ENCODE peak calls at places on chromosome 16, in nine cellular contexts. I is right lobe of liver; Z is CD8-positive, alpha-beta T cell; Q is thoracic aorta; R is left ventricle myocardium inferior; B is OCI-LY7; W is lung; M is A549; T is mucosa of descending colon. C is an unnamed sample. For H3K4me1, the result is how much of the 10 kb centered on the place peaks cover.

GRCh38 chr16:30805056-30805369 is 18.0 kb upstream of the ZNF629 start:
- DNase-seq in I (no peak), Z (no peak), Q (no peak), R (no peak), B (no peak), W (no peak), M (no peak), T (no peak), C (no peak)

GRCh38 chr16:65548470-65548869 is 426.6 kb upstream of the CDH11 start:
- DNase-seq in I (no peak), Z (no peak), Q (no peak), R (no peak), B (no peak), W (no peak), M (no peak), T (no peak), C (no peak)

GRCh38 chr16:27431773-27432599 is 30.0 kb downstream of the IL21R start:
- DNase-seq in I (no peak), Z (no peak), Q (no peak), R (no peak), B (no peak), W (peak), M (no peak), T (no peak), C (no peak)

GRCh38 chr16:14427371-14427948 is 202.6 kb downstream of the PARN start:
- DNase-seq in I (no peak), Z (no peak), Q (no peak), R (no peak), B (no peak), W (no peak), M (no peak), T (no peak), C (no peak)

GRCh38 chr16:85574672-85575475 is 38.2 kb upstream of the GSE1 start:
- DNase-seq in I (no peak), Z (no peak), Q (no peak), R (no peak), B (no peak), W (no peak), M (no peak), T (no peak), C (no peak)

GRCh38 chr16:83307206-83307990 is 500.4 kb upstream of the HSBP1 start:
- DNase-seq in I (no peak), Z (no peak), Q (no peak), R (no peak), B (no peak), W (no peak), M (no peak), T (no peak), C (no peak)

GRCh38 chr16:63613701-63614100 is 1508.2 kb downstream of the CDH11 start:
- DNase-seq in I (no peak), Z (no peak), Q (no peak), R (no peak), B (no peak), W (no peak), M (peak), T (no peak), C (no peak)

GRCh38 chr16:67101683-67102082 is 8.1 kb upstream of the PHAF1 start:
- DNase-seq in I (no peak), Z (no peak), Q (no peak), R (no peak), B (no peak), W (no peak), M (no peak), T (no peak), C (no peak)

GRCh38 chr16:35776-36305 is 17.6 kb downstream of the POLR3K start:
- DNase-seq in I (no peak), Z (no peak), Q (no peak), R (no peak), B (no peak), W (no peak), M (no peak), T (no peak), C (no peak)

GRCh38 chr16:50673496-50674275 is 7.4 kb downstream of the SNX20 start:
- DNase-seq in I (no peak), Z (no peak), Q (no peak), R (no peak), B (no peak), W (no peak), M (no peak), T (peak), C (no peak)

GRCh38 chr16:85330694-85331188 is 218.5 kb upstream of the CIBAR2 start:
- DNase-seq in I (no peak), Z (no peak), Q (no peak), R (no peak), B (peak), W (no peak), M (peak), T (no peak), C (no peak)

GRCh38 chr16:57061084-57061905 is 31.1 kb upstream of the CPNE2 start:
- DNase-seq in I (peak), Z (no peak), Q (peak), R (peak), B (no peak), W (peak), M (no peak), T (peak), C (peak)
- H3K4me3 ChIP-seq in I (no peak), Z (no peak), Q (peak), R (peak), B (no peak), W (no peak), M (no peak), T (no peak), C (no peak)

GRCh38 chr16:73058616-73059409 is 10.9 kb upstream of the ZFHX3 start:
- DNase-seq in I (peak), Z (no peak), Q (no peak), R (peak), B (peak), W (no peak), M (no peak), T (peak), C (peak)

GRCh38 chr16:73058221-73058615 is 10.3 kb upstream of the ZFHX3 start:
- DNase-seq in I (peak), Z (no peak), Q (no peak), R (peak), B (peak), W (no peak), M (no peak), T (no peak), C (peak)

GRCh38 chr16:73057369-73058210 is 9.7 kb upstream of the ZFHX3 start:
- DNase-seq in I (peak), Z (no peak), Q (no peak), R (peak), B (peak), W (no peak), M (no peak), T (no peak), C (no peak)

GRCh38 chr16:73056383-73056782 is 8.5 kb upstream of the ZFHX3 start:
- DNase-seq in I (no peak), Z (no peak), Q (no peak), R (no peak), B (no peak), W (no peak), M (no peak), T (no peak), C (no peak)

DNA sequence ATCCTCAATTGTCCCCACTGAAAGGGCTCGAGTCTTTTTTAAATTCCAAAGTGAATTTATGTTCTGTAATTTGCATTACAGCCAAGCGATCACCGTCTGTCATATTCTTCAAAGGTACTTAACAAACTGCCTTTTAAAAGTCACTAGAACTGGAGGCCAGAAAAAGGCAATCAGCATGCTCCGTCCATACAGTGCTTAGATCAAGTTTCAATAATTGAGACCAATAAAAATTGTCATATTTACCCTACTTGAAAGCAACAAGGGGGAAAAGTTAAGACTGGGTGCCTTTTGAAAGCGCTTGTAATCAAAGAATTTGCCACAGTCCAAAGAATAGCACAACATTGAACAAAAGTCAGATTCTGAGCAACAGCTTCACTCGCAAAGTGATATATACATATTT is 9.0 kb upstream of the ZFHX3 start:
- DNase-seq in I (no peak), Z (no peak), Q (no peak), R (no peak), B (no peak), W (no peak), M (no peak), T (no peak), C (no peak)
- H3K4me1 ChIP-seq in I (under half), Z (under half), Q (half or more), R (half or more), B (half or more), W (under half), M (half or more), T (under half), C (under half)

DNA sequence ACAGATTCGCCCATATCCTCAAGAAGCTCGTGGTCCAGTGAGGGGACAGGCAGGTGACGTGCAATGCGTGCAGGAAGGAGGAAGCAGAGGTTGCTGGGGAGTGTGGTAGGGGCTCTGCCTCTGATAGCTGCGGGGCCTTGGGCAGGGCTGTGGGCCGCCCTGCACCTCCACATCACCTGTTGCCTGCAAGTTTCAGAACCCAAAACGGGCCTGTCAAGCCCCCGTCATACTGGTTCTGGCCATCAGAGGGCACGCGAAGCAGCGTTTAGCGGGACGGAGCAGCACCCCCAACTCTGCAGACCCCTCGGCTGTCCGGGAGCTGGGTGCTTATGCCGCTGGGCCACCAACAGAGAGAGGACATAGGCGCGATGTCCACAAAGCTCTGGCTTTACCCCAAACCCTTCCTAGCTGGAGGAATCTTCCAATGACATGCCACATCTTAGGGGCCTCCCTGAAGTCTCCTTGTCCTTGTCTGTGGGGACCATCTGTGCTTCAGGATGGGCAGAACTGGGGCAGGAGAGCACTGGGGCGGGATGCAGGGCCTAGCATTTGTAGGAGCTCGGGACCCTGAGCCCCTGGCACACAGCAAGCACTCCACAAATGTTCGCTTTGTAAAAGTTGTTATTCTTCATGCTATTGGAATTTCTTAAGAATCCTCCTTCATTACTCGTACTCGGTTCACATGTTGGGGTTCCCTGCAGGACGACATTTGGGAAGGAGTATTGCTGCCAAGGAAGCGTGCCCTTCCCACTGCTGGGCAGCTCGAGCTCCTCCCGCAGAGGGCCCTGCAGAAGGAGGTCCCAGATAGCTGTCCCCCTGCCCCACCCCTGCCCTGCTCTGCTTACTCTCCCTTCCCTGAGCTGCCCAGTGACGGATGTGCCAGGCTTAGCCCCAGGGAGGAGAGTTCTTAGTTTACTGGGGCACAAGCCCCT is 64.3 kb downstream of the CNGB1 start:
- DNase-seq in I (no peak), Z (no peak), Q (no peak), R (no peak), B (peak), W (no peak), M (no peak), T (no peak), C (no peak)
- TF ChIP-seq CTCF in I (peak), Z (peak), Q (peak), R (peak), B (peak), W (peak), M (peak), T (no peak), C (peak)

GRCh38 chr16:88430524-88431446 is 22.3 kb upstream of the ZFPM1 start:
- DNase-seq in I (peak), Z (peak), Q (no peak), R (peak), B (no peak), W (no peak), M (no peak), T (no peak), C (peak)
- H3K4me3 ChIP-seq in I (peak), Z (peak), Q (peak), R (peak), B (no peak), W (peak), M (no peak), T (no peak), C (peak)

GRCh38 chr16:18784917-18785623 is 5.1 kb downstream of the RPS15A start:
- DNase-seq in I (no peak), Z (no peak), Q (no peak), R (no peak), B (no peak), W (no peak), M (no peak), T (no peak), C (no peak)
- H3K4me1 ChIP-seq in I (under half), Z (under half), Q (under half), R (half or more), B (under half), W (under half), M (under half), T (under half), C (under half)

DNA sequence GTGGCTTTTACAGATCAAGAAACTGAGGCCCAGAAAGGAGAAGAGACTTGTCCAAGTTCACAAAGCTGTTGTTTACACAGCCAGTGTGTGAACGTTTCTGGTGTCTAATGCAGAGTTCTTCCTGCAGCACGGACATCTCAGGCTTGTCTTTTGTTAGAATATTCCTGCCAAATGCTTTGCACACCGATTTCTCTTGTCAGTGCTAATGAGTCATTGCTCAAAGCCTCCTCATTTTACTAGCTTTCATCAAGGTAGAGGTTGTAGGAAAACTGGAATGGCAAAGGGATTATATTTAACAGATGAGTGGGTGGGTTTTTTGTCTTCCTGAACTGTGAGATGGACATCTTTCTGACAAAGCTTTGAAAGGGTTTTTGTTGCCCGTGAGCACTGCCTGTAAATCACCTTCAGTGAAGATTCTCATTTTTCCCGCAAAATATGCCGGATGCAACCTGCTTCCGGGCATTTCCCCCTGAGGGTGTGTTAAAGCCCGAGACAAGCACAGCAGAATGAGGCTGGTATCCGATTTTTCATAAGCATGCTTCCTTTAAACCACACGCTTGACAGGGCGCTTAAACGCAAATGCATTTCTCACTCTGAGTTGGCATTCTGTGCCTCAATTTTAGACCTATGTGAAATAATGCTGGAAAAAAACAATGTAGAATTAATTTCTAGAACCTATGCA is 14.7 kb downstream of the PMM2 start:
- DNase-seq in I (no peak), Z (no peak), Q (no peak), R (no peak), B (no peak), W (no peak), M (no peak), T (no peak), C (no peak)
- TF ChIP-seq CTCF in I (no peak), Z (no peak), Q (no peak), R (no peak), B (no peak), W (no peak), M (no peak), T (no peak), C (no peak)

DNA sequence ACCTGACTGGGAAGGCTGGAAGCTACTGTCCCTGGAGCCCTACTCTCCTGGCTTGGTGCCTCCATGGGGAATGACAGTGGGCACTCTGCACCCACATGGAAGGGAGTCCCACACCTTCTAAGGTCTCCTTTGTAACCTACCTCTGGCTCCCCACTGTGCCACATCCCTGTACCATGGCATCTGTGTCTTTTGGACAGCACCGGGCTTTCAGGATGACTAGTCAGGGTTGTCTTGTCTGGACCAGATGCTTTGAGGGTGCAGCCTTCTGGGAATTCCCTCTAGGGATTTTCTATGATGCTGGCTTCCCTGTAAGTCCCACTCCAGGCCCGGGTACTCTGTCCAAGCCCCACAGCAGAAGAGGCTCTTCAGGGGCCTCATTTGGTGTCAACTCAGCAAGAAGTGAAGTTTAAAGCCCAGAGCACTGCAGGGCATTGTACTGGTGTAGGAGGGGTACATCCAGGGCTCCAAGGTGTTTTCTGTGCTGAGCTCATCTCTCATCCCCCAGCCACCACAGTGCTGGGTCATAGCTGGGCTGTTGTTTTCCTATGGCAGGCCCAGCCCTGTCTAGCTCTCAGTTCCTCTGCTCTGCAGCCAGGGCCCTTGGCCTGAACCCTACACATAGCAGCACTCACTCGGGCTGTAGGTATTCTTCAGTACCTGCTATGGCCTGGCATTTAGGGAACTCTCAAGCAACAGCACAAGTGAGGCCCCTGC is 255.3 kb downstream of the CPPED1 start:
- DNase-seq in I (no peak), Z (no peak), Q (no peak), R (no peak), B (peak), W (no peak), M (no peak), T (no peak), C (no peak)
- H3K4me3 ChIP-seq in I (no peak), Z (no peak), Q (no peak), R (no peak), B (peak), W (no peak), M (no peak), T (no peak), C (no peak)

GRCh38 chr16:12252616-12253015 is 276.1 kb downstream of the SNX29 start:
- DNase-seq in I (no peak), Z (no peak), Q (no peak), R (no peak), B (peak), W (no peak), M (no peak), T (no peak), C (no peak)

GRCh38 chr16:12254566-12254965 is 278.0 kb downstream of the SNX29 start:
- DNase-seq in I (no peak), Z (no peak), Q (no peak), R (no peak), B (no peak), W (no peak), M (no peak), T (no peak), C (no peak)

GRCh38 chr16:12255473-12255872 is 278.9 kb downstream of the SNX29 start:
- DNase-seq in I (no peak), Z (no peak), Q (no peak), R (no peak), B (peak), W (no peak), M (no peak), T (no peak), C (no peak)

GRCh38 chr16:12255919-12256665 is 279.6 kb downstream of the SNX29 start:
- DNase-seq in I (no peak), Z (no peak), Q (no peak), R (no peak), B (peak), W (no peak), M (no peak), T (no peak), C (no peak)

GRCh38 chr16:12253731-12254130 is 277.2 kb downstream of the SNX29 start:
- DNase-seq in I (no peak), Z (no peak), Q (no peak), R (no peak), B (peak), W (no peak), M (no peak), T (no peak), C (no peak)
- H3K4me1 ChIP-seq in I (under half), Z (under half), Q (under half), R (under half), B (half or more), W (under half), M (under half), T (under half), C (under half)

C was measured in heart right ventricle.